ENCODE peak calls at places on chromosomes 2 and 18, in ten cellular contexts. V is IMR-90; H is lower lobe of right lung; D is heart left ventricle; J is CD8-positive, alpha-beta T cell; P is coronary artery; E is GM13976; U is GM12864; L is tibial nerve; X is fibroblast of villous mesenchyme. Q is an unnamed sample.

GRCh38 chr2:218028189-218028495 is 25.3 kb upstream of the TNS1 start:
- DNase-seq in J (no peak), P (peak), U (no peak), L (no peak), X (no peak), E (no peak), V (no peak), D (no peak), H (no peak), Q (no peak)

GRCh38 chr2:231219289-231219688 is 20.9 kb downstream of the ARMC9 start:
- DNase-seq in X (no peak), D (no peak), J (no peak), E (no peak), H (no peak), P (no peak), L (no peak), U (no peak), V (no peak), Q (no peak)

GRCh38 chr2:234632527-234633391 is 135.9 kb upstream of the ARL4C start:
- DNase-seq in E (no peak), H (no peak), U (no peak), D (no peak), L (no peak), P (no peak), X (peak), J (no peak), V (peak), Q (peak)

GRCh38 chr2:173462908-173463840 is 108.5 kb downstream of the CDCA7 start:
- DNase-seq in X (no peak), D (no peak), H (no peak), E (no peak), P (no peak), J (no peak), L (no peak), V (no peak), U (no peak), Q (no peak)

GRCh38 chr2:238362611-238363010 is 42.3 kb downstream of the TRAF3IP1 start:
- DNase-seq in V (no peak), L (no peak), P (no peak), X (no peak), D (no peak), U (no peak), J (no peak), E (no peak), H (no peak), Q (peak)

GRCh38 chr2:179020156-179020750 is 29.7 kb downstream of the CCDC141 start:
- DNase-seq in L (no peak), J (peak), D (no peak), X (no peak), U (no peak), P (no peak), H (no peak), E (peak), V (no peak), Q (no peak)

GRCh38 chr2:235496239-235496621 is 2.4 kb downstream of the AGAP1 start:
- DNase-seq in U (no peak), V (peak), D (no peak), X (no peak), P (no peak), L (no peak), J (no peak), H (no peak), E (no peak), Q (peak)

GRCh38 chr18:56035546-56035945 is 447.6 kb upstream of the TCF4 start:
- DNase-seq in D (no peak), J (no peak), U (no peak), V (no peak), H (no peak), E (no peak), X (peak), L (no peak), P (no peak), Q (no peak)

GRCh38 chr2:231764752-231765151 is 16.3 kb downstream of the PDE6D start:
- DNase-seq in D (no peak), E (no peak), X (no peak), J (no peak), H (no peak), U (no peak), L (no peak), V (no peak), P (no peak), Q (no peak)

GRCh38 chr2:169727065-169727464 is 6.6 kb upstream of the KLHL23 start:
- DNase-seq in L (no peak), D (no peak), P (no peak), U (no peak), H (no peak), V (no peak), X (no peak), J (no peak), E (no peak), Q (no peak)

GRCh38 chr2:138502253-138503086 is 900 bp downstream of the SPOPL start:
- DNase-seq in J (no peak), L (peak), E (no peak), D (no peak), P (no peak), X (no peak), H (no peak), V (no peak), U (no peak), Q (no peak)

GRCh38 chr2:56013475-56013874 is 89.9 kb upstream of the EFEMP1 start:
- DNase-seq in X (no peak), E (no peak), D (no peak), P (no peak), H (no peak), V (no peak), L (no peak), J (no peak), U (no peak), Q (no peak)

GRCh38 chr2:627340-627709 is 49.9 kb downstream of the TMEM18 start:
- DNase-seq in D (no peak), J (no peak), H (no peak), V (no peak), X (no peak), L (peak), E (no peak), U (no peak), P (peak), Q (no peak)

GRCh38 chr2:38095996-38096861 is 20.3 kb upstream of the CYP1B1 start:
- DNase-seq in X (peak), V (peak), P (no peak), D (peak), H (no peak), U (peak), E (peak), L (no peak), J (no peak), Q (peak)

GRCh38 chr18:34158881-34159690 is 65.6 kb downstream of the NOL4 start:
- DNase-seq in L (peak), H (peak), U (no peak), X (no peak), D (peak), P (peak), E (peak), J (peak), V (peak), Q (no peak)

GRCh38 chr2:111698743-111699554 is 185.0 kb downstream of the ANAPC1 start:
- DNase-seq in U (no peak), D (no peak), X (peak), J (peak), E (no peak), V (peak), P (no peak), H (peak), L (peak), Q (peak)

GRCh38 chr2:104472076-104472475 is 381.8 kb upstream of the POU3F3 start:
- DNase-seq in J (no peak), H (no peak), E (no peak), U (no peak), D (no peak), P (no peak), X (no peak), L (no peak), V (no peak), Q (no peak)

GRCh38 chr2:216109962-216110614 is 940 bp downstream of the XRCC5 start:
- DNase-seq in U (no peak), V (peak), J (no peak), H (no peak), L (no peak), P (no peak), X (peak), D (no peak), E (no peak), Q (peak)

DNA sequence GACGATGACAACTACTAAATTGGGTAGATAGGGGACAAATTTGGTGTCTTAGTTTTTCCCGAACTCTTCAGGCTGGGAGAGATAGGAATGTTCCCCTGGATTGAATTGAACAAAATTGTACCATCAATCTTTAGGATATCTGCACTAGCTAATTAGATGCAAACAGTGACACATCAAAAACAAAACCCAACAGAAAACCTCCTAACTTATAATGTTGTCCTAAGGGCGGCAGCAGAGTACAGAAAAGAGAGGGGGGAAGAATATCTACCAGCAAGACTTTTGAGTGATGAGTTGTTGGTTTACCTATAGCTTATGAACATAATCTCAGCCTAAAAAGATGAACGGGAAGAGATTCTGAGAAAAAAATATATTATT is 342.9 kb downstream of the INSIG2 start:
- DNase-seq in X (no peak), D (no peak), L (no peak), J (no peak), E (no peak), V (no peak), P (no peak), U (no peak), H (no peak), Q (peak)
- TF ChIP-seq CTCF in X (no peak), D (no peak), L (no peak), J (no peak), E (no peak), V (no peak), P (no peak), U (no peak), H (no peak), Q (peak)

GRCh38 chr2:161414385-161415040 is 1.6 kb upstream of the TBR1 start:
- DNase-seq in D (peak), V (peak), X (peak), E (peak), L (no peak), U (no peak), J (no peak), P (no peak), H (no peak), Q (peak)
- TF ChIP-seq CTCF in D (no peak), V (no peak), X (peak), E (no peak), L (no peak), U (peak), J (no peak), P (no peak), H (no peak), Q (peak)

DNA sequence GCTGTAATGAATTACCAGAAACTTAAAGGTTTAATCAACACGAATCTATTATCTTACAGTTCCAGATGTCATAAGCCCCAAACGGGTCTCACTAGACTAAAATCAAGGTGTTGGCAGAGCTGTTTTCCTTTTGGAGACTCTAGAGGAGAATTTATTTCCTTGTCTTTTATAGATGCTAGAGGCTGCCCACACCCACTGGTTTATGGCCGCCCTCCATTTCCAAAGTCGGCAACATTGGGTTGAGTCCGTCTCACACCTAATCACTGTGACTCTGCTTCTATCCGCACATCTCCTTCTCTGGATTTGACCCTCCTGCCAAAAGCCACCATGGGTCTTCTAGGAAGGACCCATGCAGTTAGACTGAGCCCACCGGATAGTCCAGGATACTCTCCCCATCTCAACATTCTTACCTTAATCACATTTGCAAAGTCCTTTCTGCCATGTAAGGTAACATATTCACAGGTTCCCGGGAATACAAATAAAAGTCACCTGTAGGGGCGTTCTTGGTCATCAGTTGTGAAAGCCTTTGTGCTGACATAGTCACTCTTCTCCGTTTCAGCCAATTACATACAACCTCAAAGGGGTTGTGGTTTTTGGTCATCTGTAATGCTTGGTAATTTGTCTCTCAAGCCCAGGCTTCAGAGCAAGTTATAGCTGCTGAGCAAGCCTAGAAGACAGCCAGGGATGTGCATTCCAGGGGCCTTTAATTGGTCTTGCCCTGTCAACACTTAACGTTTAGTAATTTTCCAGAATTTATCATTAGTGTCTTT is 179.4 kb downstream of the ANTXR1 start:
- DNase-seq in J (no peak), V (no peak), E (no peak), U (no peak), P (no peak), L (no peak), H (no peak), X (peak), D (no peak), Q (peak)
- TF ChIP-seq CTCF in J (no peak), V (no peak), E (no peak), U (no peak), P (no peak), L (no peak), H (no peak), X (no peak), D (no peak), Q (peak)

GRCh38 chr18:24672165-24672950 is 211.9 kb downstream of the HRH4 start:
- DNase-seq in U (no peak), H (no peak), E (no peak), J (no peak), X (peak), D (no peak), P (no peak), V (peak), L (no peak), Q (no peak)
- TF ChIP-seq CTCF in U (no peak), H (no peak), E (no peak), J (no peak), X (peak), D (no peak), P (no peak), V (peak), L (no peak), Q (no peak)

GRCh38 chr2:224359569-224359968 is 42.3 kb downstream of the FAM124B start:
- DNase-seq in E (peak), D (no peak), U (no peak), V (no peak), J (no peak), X (peak), L (no peak), H (no peak), P (no peak), Q (no peak)
- TF ChIP-seq CTCF in E (no peak), D (no peak), U (peak), V (peak), J (no peak), X (peak), L (no peak), H (peak), P (no peak), Q (peak)